ENCODE peak calls at places on chromosomes 2 and 18, in six cellular contexts. One of them, this sample, is unnamed.
A peak's percentile ranks its signal among the peaks of the same experiment; 100 is the strongest.

GRCh38 chr18:48019557-48019956 is 89.1 kb upstream of the SMAD2 start:
- DNase-seq in AG08395: no peak
- DNase-seq in activated naive CD4-positive, alpha-beta T cell treated with anti-CD3 and anti-CD28 coated beads, Interleukin-2, amount 50 U/mL, for 72 hours: peak; percentile 23
- DNase-seq in effector CD4-positive, alpha-beta T cell: no peak
- DNase-seq in H9: peak; percentile 11
- DNase-seq in activated T-cell treated with anti-CD3 and anti-CD28 coated beads, Interleukin-2, amount 50 U/mL, for 72 hours: no peak
- DNase-seq in this sample: no peak

GRCh38 chr2:20080415-20080814 is 29.0 kb upstream of the LAPTM4A start:
- DNase-seq in activated T-cell treated with anti-CD3 and anti-CD28 coated beads, Interleukin-2, amount 50 U/mL, for 72 hours: no peak
- DNase-seq in effector CD4-positive, alpha-beta T cell: no peak
- DNase-seq in AG08395: no peak
- DNase-seq in activated naive CD4-positive, alpha-beta T cell treated with anti-CD3 and anti-CD28 coated beads, Interleukin-2, amount 50 U/mL, for 72 hours: no peak
- DNase-seq in H9: no peak
- DNase-seq in this sample: no peak

GRCh38 chr18:2655954-2656236 is 369 bp downstream of the SMCHD1 start:
- DNase-seq in effector CD4-positive, alpha-beta T cell: no peak
- DNase-seq in H9: no peak
- DNase-seq in activated T-cell treated with anti-CD3 and anti-CD28 coated beads, Interleukin-2, amount 50 U/mL, for 72 hours: no peak
- DNase-seq in AG08395: no peak
- DNase-seq in activated naive CD4-positive, alpha-beta T cell treated with anti-CD3 and anti-CD28 coated beads, Interleukin-2, amount 50 U/mL, for 72 hours: no peak
- DNase-seq in this sample: no peak

GRCh38 chr2:30148850-30149249 is 2.0 kb downstream of the YPEL5 start:
- DNase-seq in activated naive CD4-positive, alpha-beta T cell treated with anti-CD3 and anti-CD28 coated beads, Interleukin-2, amount 50 U/mL, for 72 hours: no peak
- DNase-seq in H9: no peak
- DNase-seq in activated T-cell treated with anti-CD3 and anti-CD28 coated beads, Interleukin-2, amount 50 U/mL, for 72 hours: no peak
- DNase-seq in AG08395: no peak
- DNase-seq in effector CD4-positive, alpha-beta T cell: no peak
- DNase-seq in this sample: no peak

GRCh38 chr2:10786240-10786982 is 26.2 kb downstream of the PDIA6 start:
- DNase-seq in AG08395: no peak
- DNase-seq in activated naive CD4-positive, alpha-beta T cell treated with anti-CD3 and anti-CD28 coated beads, Interleukin-2, amount 50 U/mL, for 72 hours: no peak
- DNase-seq in effector CD4-positive, alpha-beta T cell: no peak
- DNase-seq in activated T-cell treated with anti-CD3 and anti-CD28 coated beads, Interleukin-2, amount 50 U/mL, for 72 hours: no peak
- DNase-seq in H9: no peak
- DNase-seq in this sample: no peak

GRCh38 chr2:219689676-219690628 is 62.5 kb downstream of the SLC4A3 start:
- DNase-seq in H9: peak; percentile 65
- DNase-seq in effector CD4-positive, alpha-beta T cell: no peak
- DNase-seq in activated T-cell treated with anti-CD3 and anti-CD28 coated beads, Interleukin-2, amount 50 U/mL, for 72 hours: peak; percentile 57
- DNase-seq in activated naive CD4-positive, alpha-beta T cell treated with anti-CD3 and anti-CD28 coated beads, Interleukin-2, amount 50 U/mL, for 72 hours: no peak
- DNase-seq in AG08395: peak; percentile 60
- DNase-seq in this sample: peak; percentile 45

GRCh38 chr2:83602753-83603152 is 856.3 kb downstream of the SUCLG1 start:
- DNase-seq in activated T-cell treated with anti-CD3 and anti-CD28 coated beads, Interleukin-2, amount 50 U/mL, for 72 hours: no peak
- DNase-seq in H9: peak; percentile 32
- DNase-seq in effector CD4-positive, alpha-beta T cell: no peak
- DNase-seq in AG08395: no peak
- DNase-seq in activated naive CD4-positive, alpha-beta T cell treated with anti-CD3 and anti-CD28 coated beads, Interleukin-2, amount 50 U/mL, for 72 hours: no peak
- DNase-seq in this sample: no peak

GRCh38 chr2:85470850-85471800 is 52.6 kb downstream of the SH2D6 start:
- DNase-seq in AG08395: no peak
- DNase-seq in activated naive CD4-positive, alpha-beta T cell treated with anti-CD3 and anti-CD28 coated beads, Interleukin-2, amount 50 U/mL, for 72 hours: no peak
- DNase-seq in H9: no peak
- DNase-seq in activated T-cell treated with anti-CD3 and anti-CD28 coated beads, Interleukin-2, amount 50 U/mL, for 72 hours: peak; percentile 22
- DNase-seq in effector CD4-positive, alpha-beta T cell: no peak
- DNase-seq in this sample: no peak

GRCh38 chr18:69399253-69399652 is 1.4 kb upstream of the DOK6 start:
- DNase-seq in activated T-cell treated with anti-CD3 and anti-CD28 coated beads, Interleukin-2, amount 50 U/mL, for 72 hours: no peak
- DNase-seq in effector CD4-positive, alpha-beta T cell: no peak
- DNase-seq in activated naive CD4-positive, alpha-beta T cell treated with anti-CD3 and anti-CD28 coated beads, Interleukin-2, amount 50 U/mL, for 72 hours: no peak
- DNase-seq in H9: no peak
- DNase-seq in AG08395: no peak
- DNase-seq in this sample: no peak

GRCh38 chr2:23587330-23587729 is 202.4 kb downstream of the KLHL29 start:
- DNase-seq in activated T-cell treated with anti-CD3 and anti-CD28 coated beads, Interleukin-2, amount 50 U/mL, for 72 hours: no peak
- DNase-seq in effector CD4-positive, alpha-beta T cell: no peak
- DNase-seq in H9: no peak
- DNase-seq in AG08395: no peak
- DNase-seq in activated naive CD4-positive, alpha-beta T cell treated with anti-CD3 and anti-CD28 coated beads, Interleukin-2, amount 50 U/mL, for 72 hours: no peak
- DNase-seq in this sample: no peak

GRCh38 chr2:101873543-101873942 is 118.2 kb upstream of the IL1R2 start:
- DNase-seq in H9: no peak
- DNase-seq in AG08395: no peak
- DNase-seq in effector CD4-positive, alpha-beta T cell: no peak
- DNase-seq in activated naive CD4-positive, alpha-beta T cell treated with anti-CD3 and anti-CD28 coated beads, Interleukin-2, amount 50 U/mL, for 72 hours: no peak
- DNase-seq in activated T-cell treated with anti-CD3 and anti-CD28 coated beads, Interleukin-2, amount 50 U/mL, for 72 hours: no peak
- DNase-seq in this sample: no peak